ENCODE peak calls at places on chromosomes 6 and 20, in six cellular contexts. U, S, R, O, C and T are unnamed samples.

GRCh38 chr20:54727490-54727889 is 252.1 kb downstream of the DOK5 start:
- DNase-seq in S (no peak), O (no peak), U (no peak), R (no peak), C (no peak), T (no peak)

GRCh38 chr6:14228571-14228970 is 111.0 kb downstream of the CD83 start:
- DNase-seq in O (no peak), R (no peak), U (no peak), S (no peak), C (no peak), T (no peak)

GRCh38 chr6:29828471-29828797 is 809 bp downstream of the HLA-G start:
- DNase-seq in S (no peak), R (no peak), C (no peak), U (peak; percentile 33), O (no peak), T (no peak)

GRCh38 chr20:45592574-45593189 is 13.6 kb upstream of the WFDC8 start:
- DNase-seq in O (no peak), R (no peak), U (peak; percentile 67), S (no peak), C (no peak), T (peak; percentile 43)

GRCh38 chr6:103215835-103216234 is 1643.9 kb downstream of the HACE1 start:
- DNase-seq in U (no peak), C (no peak), S (no peak), O (no peak), R (no peak), T (no peak)

GRCh38 chr6:97867177-97867576 is 584.2 kb upstream of the MMS22L start:
- DNase-seq in U (no peak), C (no peak), R (no peak), S (no peak), O (no peak), T (no peak)

GRCh38 chr6:99344289-99344688 is 5.2 kb downstream of the FAXC start:
- DNase-seq in C (no peak), R (no peak), S (no peak), O (no peak), U (no peak), T (no peak)

GRCh38 chr20:44719841-44720240 is 4.7 kb downstream of the CCN5 start:
- DNase-seq in U (no peak), O (no peak), R (no peak), C (no peak), S (no peak), T (no peak)

GRCh38 chr20:44979090-44979621 is 12.8 kb downstream of the STK4 start:
- DNase-seq in S (peak; percentile 48), R (peak; percentile 20), C (no peak), O (no peak), U (no peak), T (no peak)

GRCh38 chr6:146543211-146543939 is at the start of gene RAB32:
- DNase-seq in S (peak; percentile 94), C (peak; percentile 94), O (peak; percentile 89), R (peak; percentile 95), U (peak; percentile 93), T (no peak)

GRCh38 chr20:44961868-44962267 is 1.7 kb upstream of the TOMM34 start:
- DNase-seq in U (no peak), S (no peak), C (no peak), R (no peak), O (no peak), T (no peak)

GRCh38 chr6:37558646-37559045 is 59.0 kb upstream of the CCDC167 start:
- DNase-seq in U (no peak), R (no peak), O (no peak), S (no peak), C (no peak), T (no peak)

GRCh38 chr6:81655696-81656095 is 96.8 kb downstream of the TENT5A start:
- DNase-seq in R (no peak), C (no peak), O (no peak), S (no peak), U (no peak), T (no peak)

GRCh38 chr6:7684843-7685242 is 41.1 kb upstream of the BMP6 start:
- DNase-seq in C (no peak), R (no peak), S (no peak), U (peak; percentile 74), O (no peak), T (no peak)

GRCh38 chr20:23298926-23299672 is 51.5 kb upstream of the NXT1 start:
- DNase-seq in C (no peak), S (no peak), R (no peak), U (no peak), O (peak; percentile 42), T (no peak)

GRCh38 chr6:35176625-35177024 is 35.5 kb upstream of the TCP11 start:
- DNase-seq in O (no peak), R (no peak), U (no peak), C (no peak), S (no peak), T (no peak)

GRCh38 chr20:9920908-9921307 is 82.0 kb upstream of the PAK5 start:
- DNase-seq in R (no peak), C (no peak), O (no peak), S (no peak), U (no peak), T (no peak)

GRCh38 chr6:150539111-150539510 is 60.6 kb upstream of the PLEKHG1 start:
- DNase-seq in O (no peak), S (no peak), C (no peak), R (no peak), U (no peak), T (no peak)

GRCh38 chr6:150535818-150536220 is 63.9 kb upstream of the PLEKHG1 start:
- DNase-seq in S (no peak), R (no peak), C (no peak), U (no peak), O (no peak), T (no peak)

GRCh38 chr6:150537893-150538292 is 61.8 kb upstream of the PLEKHG1 start:
- DNase-seq in S (peak; percentile 50), R (peak; percentile 54), O (no peak), U (no peak), C (no peak), T (no peak)

GRCh38 chr6:150539568-150539967 is 60.1 kb upstream of the PLEKHG1 start:
- DNase-seq in O (no peak), R (no peak), C (no peak), U (no peak), S (no peak), T (no peak)

DNA sequence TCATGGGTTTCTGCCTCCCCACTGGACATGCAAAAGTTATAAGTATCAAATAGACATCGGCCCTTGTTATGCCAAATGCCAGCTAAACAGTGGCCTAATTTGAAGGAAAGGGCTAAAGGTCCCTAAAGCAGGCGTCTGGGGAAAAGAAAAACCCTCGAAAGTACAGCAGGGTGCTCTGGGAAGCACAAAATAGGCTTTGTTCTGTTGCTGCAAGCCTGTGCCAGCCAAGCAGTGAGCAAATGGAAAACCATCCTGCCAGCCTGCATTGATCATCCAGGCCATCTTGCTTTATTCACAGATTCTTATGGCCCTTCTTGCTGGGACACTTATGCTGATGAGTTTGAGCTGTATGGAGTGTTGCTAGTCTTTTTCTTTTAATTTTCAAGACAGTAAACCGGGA is 62.2 kb upstream of the PLEKHG1 start:
- DNase-seq in U (no peak), S (no peak), R (no peak), O (no peak), C (no peak), T (no peak)
- H3K27ac ChIP-seq in U (no peak overlapping the region), S (no peak overlapping the region), R (peak overlapping the region; percentile 58), O (no peak overlapping the region), C (no peak overlapping the region), T (no peak overlapping the region)

DNA sequence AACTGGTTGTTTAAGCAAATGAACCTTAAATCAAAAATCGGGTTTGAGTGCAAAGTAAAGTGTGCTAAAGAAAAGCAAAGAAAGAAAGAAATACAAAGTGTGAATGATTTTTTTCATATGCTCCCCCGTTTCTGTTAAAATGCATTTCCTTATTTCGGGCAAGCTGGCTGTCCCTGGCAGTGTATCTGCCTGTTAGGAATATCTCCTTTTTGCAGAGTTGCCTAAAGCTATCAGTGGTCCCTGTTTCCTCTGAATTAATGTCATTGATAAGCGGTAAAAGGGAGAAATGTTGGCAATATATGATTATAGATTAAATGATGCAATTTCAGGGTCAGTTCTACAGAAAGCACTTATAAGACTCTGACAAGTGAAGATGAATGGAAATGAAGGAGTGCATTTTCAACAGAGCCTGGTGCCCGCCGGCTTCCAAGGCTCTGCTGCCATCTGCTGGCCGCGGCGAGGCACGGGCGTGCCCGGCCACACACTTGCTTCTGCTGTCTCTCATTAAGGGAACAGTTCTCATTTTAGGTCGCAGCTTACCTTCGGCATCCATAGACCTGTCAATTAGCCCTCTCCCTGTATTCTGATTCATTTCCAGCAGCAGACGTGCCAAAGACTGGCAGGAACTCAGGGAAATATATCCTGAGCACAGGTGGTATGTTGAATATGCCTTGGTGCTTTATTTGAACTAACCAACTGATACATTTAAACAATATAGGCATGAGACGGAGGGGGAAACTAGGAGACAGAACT is 381.9 kb downstream of the C6orf118 start:
- DNase-seq in R (peak; percentile 61), U (peak; percentile 79), O (no peak), S (peak; percentile 48), C (peak; percentile 69), T (peak; percentile 68)
- H3K4me3 ChIP-seq in R (no peak overlapping the region), U (no peak overlapping the region), O (no peak overlapping the region), S (no peak overlapping the region), C (no peak overlapping the region), T (peak overlapping the region; percentile 45)

DNA sequence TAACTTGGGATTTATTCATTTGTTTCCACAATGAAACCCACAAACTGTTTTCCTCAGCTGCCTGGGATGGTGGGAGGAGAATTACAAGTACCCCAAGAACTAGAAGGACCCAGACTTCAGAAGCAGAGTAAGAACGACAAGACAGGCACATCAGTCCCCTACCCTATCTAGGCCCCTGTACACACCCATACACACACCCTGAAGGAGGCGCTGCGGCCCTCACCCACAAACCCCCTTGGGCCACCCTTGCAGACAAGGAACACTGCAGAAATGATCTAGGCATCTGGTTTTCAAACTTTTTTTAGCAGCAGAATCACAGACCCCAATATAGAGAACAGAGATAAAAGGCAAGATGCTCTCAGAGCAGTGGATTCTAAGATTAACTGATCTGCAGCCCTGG is 55.0 kb downstream of the TRERF1 start:
- DNase-seq in S (no peak), O (no peak), C (no peak), R (no peak), U (no peak), T (no peak)
- TF ChIP-seq CTCF in S (no peak), O (no peak), C (no peak), R (no peak), U (peak; percentile 13), T (peak; percentile 56)

GRCh38 chr20:53658327-53658726 is 64.7 kb upstream of the ZNF217 start:
- DNase-seq in C (no peak), R (no peak), O (no peak), U (no peak), S (no peak), T (no peak)

GRCh38 chr20:53657289-53657678 is 63.6 kb upstream of the ZNF217 start:
- DNase-seq in R (no peak), U (no peak), S (no peak), O (no peak), C (no peak), T (no peak)

GRCh38 chr20:53658973-53659372 is 65.3 kb upstream of the ZNF217 start:
- DNase-seq in O (no peak), S (no peak), U (no peak), R (no peak), C (no peak), T (no peak)

GRCh38 chr20:53656653-53657288 is 63.1 kb upstream of the ZNF217 start:
- DNase-seq in S (no peak), U (no peak), R (no peak), C (no peak), O (no peak), T (no peak)

DNA sequence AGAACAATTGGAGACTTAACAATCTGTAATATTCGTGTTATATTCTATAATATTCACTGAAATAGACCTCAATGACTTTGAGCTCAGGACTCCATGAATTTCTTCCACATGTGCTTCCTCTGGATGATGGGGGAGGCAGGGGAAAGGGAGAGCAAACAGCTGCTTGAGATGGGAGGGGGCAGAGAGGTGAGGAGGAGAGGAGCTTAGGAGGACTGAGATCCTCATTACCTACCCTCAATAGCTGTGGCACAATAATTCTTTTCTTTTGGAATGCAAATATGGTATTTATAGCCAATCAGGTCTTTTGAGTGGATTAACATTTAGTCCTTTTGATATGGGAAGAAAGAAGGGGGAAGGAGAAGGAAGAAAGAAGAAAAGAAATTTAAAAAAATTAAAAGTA is 64.1 kb upstream of the ZNF217 start:
- DNase-seq in O (no peak), C (no peak), S (no peak), U (peak; percentile 46), R (no peak), T (no peak)
- H3K27ac ChIP-seq in O (no peak overlapping the region), C (peak overlapping the region; percentile 2), S (peak overlapping the region; percentile 61), U (no peak overlapping the region), R (no peak overlapping the region), T (no peak overlapping the region)